ENCODE peak calls at places on chromosomes 1 and 21, in seven cellular contexts. K, H, A, Y, N, F and E are unnamed samples.

GRCh38 chr1:101247404-101248287 is 10.8 kb downstream of the S1PR1 start:
- DNase-seq in K (peak), H (no peak), A (no peak), Y (no peak), N (no peak), F (no peak), E (peak)

GRCh38 chr1:111565079-111565478 is 54.5 kb upstream of the RAP1A start:
- DNase-seq in K (no peak), H (no peak), A (peak), Y (no peak), N (peak), F (no peak), E (no peak)

GRCh38 chr1:12088607-12089006 is 25.5 kb downstream of the TNFRSF8 start:
- DNase-seq in K (peak), H (no peak), A (no peak), Y (no peak), N (no peak), F (no peak), E (no peak)

GRCh38 chr1:107993920-107994319 is 28.9 kb upstream of the VAV3 start:
- DNase-seq in K (no peak), H (no peak), A (no peak), Y (no peak), N (no peak), F (no peak), E (no peak)

GRCh38 chr1:223712856-223713494 is 636 bp downstream of the CAPN2 start:
- DNase-seq in K (peak), H (no peak), A (no peak), Y (no peak), N (no peak), F (no peak), E (no peak)

GRCh38 chr1:196449459-196449858 is 158.8 kb downstream of the KCNT2 start:
- DNase-seq in K (no peak), H (no peak), A (peak), Y (no peak), N (no peak), F (no peak), E (no peak)

GRCh38 chr1:41046347-41046775 is 24.8 kb upstream of the SLFNL1 start:
- DNase-seq in K (no peak), H (no peak), A (no peak), Y (no peak), N (no peak), F (no peak), E (no peak)

GRCh38 chr1:91777630-91778300 is 108.2 kb downstream of the TGFBR3 start:
- DNase-seq in K (no peak), H (no peak), A (no peak), Y (no peak), N (no peak), F (no peak), E (no peak)

GRCh38 chr1:47881505-47882442 is 115.4 kb downstream of the TRABD2B start:
- DNase-seq in K (no peak), H (no peak), A (no peak), Y (no peak), N (no peak), F (no peak), E (no peak)

GRCh38 chr1:58571616-58572015 is 5.4 kb downstream of the TACSTD2 start:
- DNase-seq in K (no peak), H (no peak), A (no peak), Y (no peak), N (no peak), F (no peak), E (no peak)

GRCh38 chr1:110612060-110612745 is 6.0 kb upstream of the KCNA2 start:
- DNase-seq in K (no peak), H (no peak), A (no peak), Y (no peak), N (peak), F (no peak), E (no peak)

GRCh38 chr1:64867266-64867665 is 99.1 kb downstream of the JAK1 start:
- DNase-seq in K (no peak), H (no peak), A (no peak), Y (no peak), N (no peak), F (no peak), E (no peak)

GRCh38 chr1:40477680-40478057 is 579 bp downstream of the ZFP69 start:
- DNase-seq in K (peak), H (no peak), A (peak), Y (no peak), N (no peak), F (no peak), E (no peak)

GRCh38 chr1:43853161-43853921 is 80.3 kb upstream of the ARTN start:
- DNase-seq in K (peak), H (no peak), A (peak), Y (peak), N (peak), F (peak), E (peak)

GRCh38 chr1:211831558-211832323 is 1.2 kb upstream of the LPGAT1 start:
- DNase-seq in K (peak), H (no peak), A (no peak), Y (no peak), N (no peak), F (no peak), E (no peak)

GRCh38 chr1:87146538-87146937 is 182.1 kb upstream of the LMO4 start:
- DNase-seq in K (no peak), H (no peak), A (no peak), Y (no peak), N (no peak), F (no peak), E (no peak)

GRCh38 chr1:231432996-231433395 is 10.9 kb upstream of the EGLN1 start:
- DNase-seq in K (no peak), H (no peak), A (no peak), Y (no peak), N (no peak), F (no peak), E (no peak)

GRCh38 chr1:179228783-179229213 is 679 bp downstream of the ABL2 start:
- DNase-seq in K (peak), H (peak), A (no peak), Y (peak), N (peak), F (peak), E (no peak)

GRCh38 chr1:106536741-106537140 is 519.7 kb upstream of the PRMT6 start:
- DNase-seq in K (no peak), H (no peak), A (no peak), Y (no peak), N (no peak), F (no peak), E (no peak)

GRCh38 chr1:212637902-212638301 is 29.3 kb downstream of the ATF3 start:
- DNase-seq in K (no peak), H (no peak), A (peak), Y (no peak), N (no peak), F (no peak), E (no peak)

GRCh38 chr1:243459059-243459458 is 203.2 kb downstream of the SDCCAG8 start:
- DNase-seq in K (no peak), H (no peak), A (no peak), Y (no peak), N (no peak), F (no peak), E (no peak)

GRCh38 chr21:44759628-44760285 is 41.9 kb downstream of the UBE2G2 start:
- DNase-seq in K (no peak), H (no peak), A (no peak), Y (peak), N (no peak), F (no peak), E (no peak)

GRCh38 chr1:202247837-202248795 is 54.5 kb downstream of the LGR6 start:
- DNase-seq in K (no peak), H (no peak), A (no peak), Y (peak), N (no peak), F (no peak), E (no peak)

GRCh38 chr1:115543247-115543646 is 98.5 kb upstream of the VANGL1 start:
- DNase-seq in K (no peak), H (no peak), A (no peak), Y (no peak), N (no peak), F (no peak), E (no peak)

GRCh38 chr1:160639652-160640051 is 7.2 kb downstream of the SLAMF1 start:
- DNase-seq in K (peak), H (no peak), A (no peak), Y (no peak), N (no peak), F (no peak), E (no peak)

GRCh38 chr1:32808580-32808979 is 8.6 kb downstream of the YARS1 start:
- DNase-seq in K (no peak), H (no peak), A (no peak), Y (no peak), N (no peak), F (no peak), E (no peak)
- H3K4me3 ChIP-seq in K (no peak), H (no peak), A (no peak), Y (no peak), N (no peak), F (no peak), E (no peak)

DNA sequence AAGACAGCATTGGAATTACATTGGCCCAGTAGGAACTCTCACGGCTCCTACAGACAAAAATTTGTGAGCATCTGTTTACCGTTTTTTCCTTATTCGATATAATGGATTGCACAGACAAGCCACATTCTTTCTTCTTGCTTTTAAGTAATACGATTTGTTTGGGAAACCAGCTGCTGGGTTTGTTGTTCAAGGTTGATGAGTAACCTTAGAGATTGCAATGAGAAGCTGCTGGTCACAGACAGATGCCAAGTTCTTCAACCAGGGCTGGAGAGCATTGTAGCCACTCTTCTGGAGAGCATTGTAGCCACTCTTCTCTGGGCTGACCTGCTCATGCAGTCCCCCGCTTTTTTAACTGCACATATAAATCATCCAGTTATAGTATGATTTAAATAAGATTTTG is 1.4 kb upstream of the MIA3 start:
- DNase-seq in K (no peak), H (no peak), A (peak), Y (no peak), N (no peak), F (no peak), E (no peak)
- TF ChIP-seq CTCF in K (no peak), H (no peak), A (no peak), Y (no peak), N (no peak), F (no peak), E (no peak)

DNA sequence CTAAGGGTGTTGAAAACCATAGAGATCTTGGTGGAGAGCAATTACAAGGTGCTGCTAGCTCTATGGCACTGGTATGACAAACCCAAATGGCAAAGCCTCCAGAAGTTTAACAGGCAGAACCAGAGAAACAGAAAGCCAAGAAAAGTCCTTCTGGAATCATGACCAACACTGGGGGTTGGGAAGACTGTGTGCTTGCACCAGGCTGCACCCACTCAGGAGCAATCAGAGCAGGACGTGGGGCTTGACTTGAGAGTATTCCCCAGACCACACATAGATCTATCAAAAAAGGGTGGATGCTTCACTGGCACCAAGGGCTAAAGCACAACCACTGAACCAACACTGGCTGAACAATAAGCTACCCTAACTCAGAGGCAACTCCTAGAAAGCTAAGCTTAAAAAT is 20.0 kb upstream of the ENSA start:
- DNase-seq in K (no peak), H (no peak), A (no peak), Y (no peak), N (no peak), F (no peak), E (no peak)
- H3K4me3 ChIP-seq in K (no peak), H (no peak), A (no peak), Y (no peak), N (no peak), F (no peak), E (no peak)

DNA sequence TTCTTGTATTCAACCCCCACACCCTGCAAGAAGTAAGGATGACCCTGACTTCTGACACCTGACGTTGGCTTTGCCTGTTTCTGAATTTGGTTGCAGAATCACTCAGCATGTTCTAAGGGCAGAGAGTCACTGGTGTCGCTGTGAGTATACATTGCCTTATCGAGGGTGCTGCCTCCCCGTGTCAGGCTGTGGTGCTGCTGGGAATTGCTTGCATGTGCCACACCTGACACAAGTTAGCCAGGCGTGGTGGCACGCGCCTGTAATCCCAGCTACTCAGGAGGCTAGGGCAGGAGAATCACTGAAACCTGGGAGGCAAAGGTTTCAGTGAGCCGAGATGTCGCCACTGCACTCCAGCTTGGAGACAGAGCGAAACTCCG is 45.9 kb downstream of the WDR4 start:
- DNase-seq in K (peak), H (peak), A (no peak), Y (peak), N (peak), F (no peak), E (peak)
- TF ChIP-seq CTCF in K (peak), H (peak), A (no peak), Y (no peak), N (peak), F (no peak), E (peak)

GRCh38 chr1:173354937-173355280 is 122.2 kb upstream of the PRDX6 start:
- DNase-seq in K (no peak), H (no peak), A (no peak), Y (no peak), N (no peak), F (no peak), E (no peak)
- H3K4me3 ChIP-seq in K (peak), H (no peak), A (no peak), Y (no peak), N (no peak), F (no peak), E (no peak)

GRCh38 chr21:30072496-30072895 is 94.1 kb downstream of the CLDN17 start:
- DNase-seq in K (peak), H (no peak), A (peak), Y (no peak), N (peak), F (no peak), E (no peak)
- TF ChIP-seq CTCF in K (no peak), H (no peak), A (no peak), Y (no peak), N (peak), F (no peak), E (no peak)

GRCh38 chr1:31934251-31934650 is 3.9 kb downstream of the PTP4A2 start:
- DNase-seq in K (no peak), H (no peak), A (no peak), Y (no peak), N (no peak), F (no peak), E (no peak)
- H3K4me3 ChIP-seq in K (peak), H (peak), A (no peak), Y (peak), N (peak), F (peak), E (peak)

GRCh38 chr1:38918568-38918967 is 23.1 kb downstream of the RHBDL2 start:
- DNase-seq in K (peak), H (no peak), A (no peak), Y (no peak), N (no peak), F (no peak), E (no peak)
- TF ChIP-seq CTCF in K (no peak), H (no peak), A (no peak), Y (no peak), N (no peak), F (no peak), E (no peak)

GRCh38 chr1:183630748-183631147 is 4.8 kb downstream of the ARPC5 start:
- DNase-seq in K (no peak), H (no peak), A (peak), Y (no peak), N (peak), F (no peak), E (no peak)
- H3K4me3 ChIP-seq in K (no peak), H (no peak), A (no peak), Y (peak), N (no peak), F (peak), E (no peak)